ENCODE peak calls at places on chromosome 10, in six cellular contexts. One of them, this sample, is unnamed. For H3K36me3, the result is how much of the 10 kb centered on the place peaks cover.

GRCh38 chr10:60862517-60862916 is 81.5 kb downstream of the RHOBTB1 start:
- DNase-seq in mammary epithelial cell: no peak
- DNase-seq in colonic mucosa: no peak
- DNase-seq in bronchial epithelial cell: no peak
- DNase-seq in GM23248: no peak
- DNase-seq in suprapubic skin: no peak
- DNase-seq in this sample: no peak

GRCh38 chr10:112959207-112959838 is 9.3 kb downstream of the TCF7L2 start:
- DNase-seq in bronchial epithelial cell: peak
- DNase-seq in colonic mucosa: no peak
- DNase-seq in GM23248: peak
- DNase-seq in mammary epithelial cell: peak
- DNase-seq in suprapubic skin: no peak
- DNase-seq in this sample: no peak

GRCh38 chr10:29332061-29332760 is 43.3 kb downstream of the LYZL1 start:
- DNase-seq in GM23248: no peak
- DNase-seq in suprapubic skin: no peak
- DNase-seq in bronchial epithelial cell: no peak
- DNase-seq in colonic mucosa: no peak
- DNase-seq in mammary epithelial cell: no peak
- DNase-seq in this sample: no peak

GRCh38 chr10:26090032-26090431 is 126.5 kb upstream of the GAD2 start:
- DNase-seq in mammary epithelial cell: no peak
- DNase-seq in GM23248: no peak
- DNase-seq in colonic mucosa: no peak
- DNase-seq in suprapubic skin: no peak
- DNase-seq in bronchial epithelial cell: no peak
- DNase-seq in this sample: no peak

GRCh38 chr10:11533328-11533781 is 78.1 kb downstream of the USP6NL start:
- DNase-seq in mammary epithelial cell: peak
- DNase-seq in bronchial epithelial cell: no peak
- DNase-seq in GM23248: peak
- DNase-seq in suprapubic skin: no peak
- DNase-seq in colonic mucosa: no peak
- DNase-seq in this sample: no peak

GRCh38 chr10:118799779-118800178 is 45.0 kb upstream of the CACUL1 start:
- DNase-seq in suprapubic skin: no peak
- DNase-seq in colonic mucosa: no peak
- DNase-seq in bronchial epithelial cell: peak
- DNase-seq in GM23248: peak
- DNase-seq in mammary epithelial cell: peak
- DNase-seq in this sample: no peak

GRCh38 chr10:49264177-49264677 is 34.7 kb upstream of the C10orf71 start:
- DNase-seq in mammary epithelial cell: no peak
- DNase-seq in suprapubic skin: no peak
- DNase-seq in bronchial epithelial cell: no peak
- DNase-seq in GM23248: no peak
- DNase-seq in colonic mucosa: no peak
- DNase-seq in this sample: peak

GRCh38 chr10:30346135-30346534 is 2.9 kb downstream of the MTPAP start:
- DNase-seq in mammary epithelial cell: no peak
- DNase-seq in bronchial epithelial cell: no peak
- DNase-seq in colonic mucosa: no peak
- DNase-seq in GM23248: no peak
- DNase-seq in suprapubic skin: no peak
- DNase-seq in this sample: no peak

GRCh38 chr10:1090696-1091095 is 34.5 kb downstream of the WDR37 start:
- DNase-seq in mammary epithelial cell: no peak
- DNase-seq in colonic mucosa: no peak
- DNase-seq in bronchial epithelial cell: no peak
- DNase-seq in suprapubic skin: no peak
- DNase-seq in GM23248: no peak
- DNase-seq in this sample: peak
- H3K36me3 ChIP-seq in mammary epithelial cell: under half
- H3K36me3 ChIP-seq in colonic mucosa: under half
- H3K36me3 ChIP-seq in bronchial epithelial cell: under half
- H3K36me3 ChIP-seq in suprapubic skin: half or more
- H3K36me3 ChIP-seq in GM23248: under half
- H3K36me3 ChIP-seq in this sample: half or more

DNA sequence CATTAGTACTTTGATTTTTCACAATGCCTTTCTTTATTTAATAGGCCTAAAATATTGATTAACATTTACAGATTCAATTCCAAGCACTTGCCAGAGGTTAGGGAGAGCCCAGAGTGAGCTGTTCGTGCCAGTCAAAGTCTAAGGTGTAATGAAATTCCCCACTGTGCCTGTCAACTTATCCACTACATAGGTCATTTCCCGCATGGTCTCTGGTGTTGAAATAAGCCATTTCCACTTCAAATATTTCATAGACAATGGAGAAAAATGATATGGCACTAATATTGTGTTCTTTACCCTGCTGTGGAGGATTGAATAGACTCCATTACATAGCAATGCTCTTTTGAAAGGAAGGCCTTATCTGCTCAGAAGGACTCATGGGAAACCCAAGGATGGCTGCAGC is 978.1 kb upstream of the CELF2 start:
- DNase-seq in suprapubic skin: no peak
- DNase-seq in bronchial epithelial cell: no peak
- DNase-seq in GM23248: no peak
- DNase-seq in colonic mucosa: no peak
- DNase-seq in mammary epithelial cell: no peak
- DNase-seq in this sample: no peak
- H3K36me3 ChIP-seq in suprapubic skin: under half
- H3K36me3 ChIP-seq in bronchial epithelial cell: under half
- H3K36me3 ChIP-seq in GM23248: under half
- H3K36me3 ChIP-seq in colonic mucosa: under half
- H3K36me3 ChIP-seq in mammary epithelial cell: under half
- H3K36me3 ChIP-seq in this sample: under half

DNA sequence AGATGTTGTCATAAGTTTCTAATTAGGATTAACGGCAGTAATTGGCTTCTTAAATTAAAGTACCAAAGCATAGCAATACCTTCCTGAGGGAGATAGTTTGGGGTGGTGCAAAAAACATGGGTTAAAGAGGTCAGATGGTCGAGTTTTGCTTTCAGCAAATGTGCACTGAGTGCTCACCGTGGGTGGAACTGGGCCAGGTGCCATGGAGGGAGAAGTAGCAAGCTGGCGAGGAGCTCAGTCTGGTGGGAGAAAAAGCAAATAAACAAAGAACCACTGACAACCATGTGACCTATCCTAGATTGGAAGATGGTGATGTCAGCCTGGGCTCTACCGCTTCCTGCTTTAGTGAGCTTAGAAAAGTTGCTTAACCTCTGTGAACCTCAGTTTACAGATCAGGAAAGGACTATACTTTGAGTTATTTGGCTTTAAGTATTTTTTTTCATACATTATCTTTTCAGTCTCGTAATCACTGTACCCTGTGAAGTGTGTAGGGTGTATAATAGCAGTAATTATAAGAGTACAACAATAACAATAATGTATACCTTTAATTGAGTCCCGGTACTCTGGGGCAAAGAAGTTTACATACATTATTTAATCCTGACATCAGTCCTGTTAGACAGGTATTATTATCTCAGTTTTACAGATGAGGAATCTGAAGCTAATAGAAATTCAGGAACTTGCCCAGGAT is 69.0 kb upstream of the PDCD4 start:
- DNase-seq in suprapubic skin: peak
- DNase-seq in GM23248: peak
- DNase-seq in mammary epithelial cell: peak
- DNase-seq in colonic mucosa: peak
- DNase-seq in bronchial epithelial cell: peak
- DNase-seq in this sample: no peak
- H3K36me3 ChIP-seq in suprapubic skin: under half
- H3K36me3 ChIP-seq in GM23248: under half
- H3K36me3 ChIP-seq in mammary epithelial cell: under half
- H3K36me3 ChIP-seq in colonic mucosa: under half
- H3K36me3 ChIP-seq in bronchial epithelial cell: under half
- H3K36me3 ChIP-seq in this sample: under half

GRCh38 chr10:100223879-100224278 is 5.5 kb downstream of the CHUK start:
- DNase-seq in mammary epithelial cell: no peak
- DNase-seq in suprapubic skin: no peak
- DNase-seq in GM23248: no peak
- DNase-seq in colonic mucosa: no peak
- DNase-seq in bronchial epithelial cell: no peak
- DNase-seq in this sample: no peak

DNA sequence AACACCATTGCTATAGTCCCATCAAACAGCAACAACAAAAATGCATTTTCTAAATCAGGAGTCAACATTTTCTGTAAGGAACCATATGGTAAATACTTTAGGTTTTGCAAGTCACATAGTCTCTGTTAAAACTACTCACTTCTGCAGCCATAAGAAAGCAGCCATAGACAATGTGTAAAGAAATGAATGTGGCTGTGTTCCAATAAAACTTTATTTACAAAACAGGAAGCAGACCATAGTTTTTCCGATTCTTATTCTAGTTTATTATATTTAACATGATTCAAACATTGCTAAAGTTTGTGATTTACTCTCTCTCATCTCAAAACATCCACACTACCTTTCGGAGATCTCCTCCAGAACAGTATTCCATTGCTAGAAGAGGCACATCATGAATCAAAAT is 6.9 kb downstream of the CHUK start:
- DNase-seq in bronchial epithelial cell: no peak
- DNase-seq in GM23248: no peak
- DNase-seq in colonic mucosa: no peak
- DNase-seq in suprapubic skin: no peak
- DNase-seq in mammary epithelial cell: no peak
- DNase-seq in this sample: no peak
- H3K36me3 ChIP-seq in bronchial epithelial cell: under half
- H3K36me3 ChIP-seq in GM23248: half or more
- H3K36me3 ChIP-seq in colonic mucosa: under half
- H3K36me3 ChIP-seq in suprapubic skin: half or more
- H3K36me3 ChIP-seq in mammary epithelial cell: under half
- H3K36me3 ChIP-seq in this sample: under half